ENCODE peak calls at places on chromosomes 3 and 15, in seven cellular contexts. H, P, Y, E, T, V and U are unnamed samples.

GRCh38 chr3:10757821-10758130 is 58.3 kb upstream of the SLC6A11 start:
- DNase-seq in H (no peak), Y (no peak), T (no peak), E (no peak), V (no peak), P (no peak), U (no peak)

GRCh38 chr3:32575451-32575850 is 4.8 kb upstream of the DYNC1LI1 start:
- DNase-seq in Y (no peak), T (no peak), P (no peak), V (no peak), H (no peak), E (no peak), U (no peak)

GRCh38 chr3:133838296-133838789 is 32.7 kb downstream of the SRPRB start:
- DNase-seq in Y (no peak), H (no peak), T (no peak), V (no peak), P (no peak), E (no peak), U (no peak)

GRCh38 chr15:49361370-49361769 is 61.7 kb upstream of the FGF7 start:
- DNase-seq in Y (no peak), E (no peak), T (no peak), H (no peak), P (no peak), V (no peak), U (no peak)

GRCh38 chr3:123660900-123661299 is 76.0 kb upstream of the HACD2 start:
- DNase-seq in P (no peak), H (no peak), Y (peak; percentile 96), V (peak; percentile 91), T (no peak), E (peak; percentile 94), U (peak; percentile 59)

GRCh38 chr3:28746990-28747389 is 398.4 kb upstream of the AZI2 start:
- DNase-seq in E (no peak), V (no peak), H (no peak), Y (no peak), T (no peak), P (no peak), U (no peak)

GRCh38 chr3:149330609-149331008 is 2.8 kb downstream of the TM4SF18 start:
- DNase-seq in V (no peak), Y (no peak), P (no peak), T (no peak), E (no peak), H (no peak), U (no peak)

GRCh38 chr15:51089699-51090098 is 5.0 kb downstream of the TNFAIP8L3 start:
- DNase-seq in Y (no peak), E (no peak), H (no peak), V (no peak), T (no peak), P (no peak), U (no peak)

GRCh38 chr3:64351713-64352595 is 126.7 kb upstream of the PRICKLE2 start:
- DNase-seq in T (no peak), H (no peak), Y (no peak), E (no peak), P (no peak), V (no peak), U (no peak)

GRCh38 chr3:149199474-149199873 is 22.2 kb downstream of the CP start:
- DNase-seq in Y (no peak), P (no peak), H (no peak), T (no peak), V (no peak), E (no peak), U (no peak)

GRCh38 chr3:152738656-152739055 is 96.3 kb upstream of the P2RY1 start:
- DNase-seq in V (no peak), T (peak; percentile 8), Y (no peak), P (no peak), E (no peak), H (peak; percentile 44), U (no peak)

GRCh38 chr3:52983336-52983807 is 62.5 kb downstream of the SFMBT1 start:
- DNase-seq in T (peak; percentile 65), E (no peak), H (peak; percentile 65), V (no peak), Y (no peak), P (no peak), U (no peak)

GRCh38 chr3:52983828-52984227 is 62.0 kb downstream of the SFMBT1 start:
- DNase-seq in E (no peak), Y (no peak), V (no peak), H (no peak), T (no peak), P (no peak), U (no peak)

GRCh38 chr3:52986049-52986448 is 59.8 kb downstream of the SFMBT1 start:
- DNase-seq in P (no peak), Y (no peak), T (no peak), V (no peak), E (no peak), H (no peak), U (no peak)

GRCh38 chr3:52990637-52991036 is 55.2 kb downstream of the SFMBT1 start:
- DNase-seq in H (no peak), V (no peak), T (no peak), P (no peak), E (no peak), Y (no peak), U (no peak)

GRCh38 chr3:52986938-52987337 is 58.9 kb downstream of the SFMBT1 start:
- DNase-seq in V (no peak), T (no peak), P (no peak), Y (no peak), H (no peak), E (no peak), U (no peak)
- TF ChIP-seq CTCF in V (peak; percentile 17), T (peak; percentile 6), P (peak; percentile 63), Y (peak; percentile 31), H (peak; percentile 26), E (peak; percentile 16), U (no peak)

GRCh38 chr3:137304313-137305056 is 346.7 kb downstream of the IL20RB start:
- DNase-seq in E (no peak), V (no peak), T (no peak), Y (no peak), P (peak; percentile 41), H (no peak), U (no peak)
- TF ChIP-seq CTCF in E (no peak), V (no peak), T (no peak), Y (no peak), P (peak; percentile 63), H (no peak), U (no peak)

GRCh38 chr15:87483468-87483867 is 773.1 kb downstream of the NTRK3 start:
- DNase-seq in E (no peak), V (no peak), T (no peak), H (no peak), P (no peak), Y (no peak), U (no peak)

GRCh38 chr15:87477056-87477455 is 779.5 kb downstream of the NTRK3 start:
- DNase-seq in E (no peak), P (no peak), T (no peak), V (no peak), Y (no peak), H (no peak), U (no peak)

GRCh38 chr15:87478688-87479072 is 777.9 kb downstream of the NTRK3 start:
- DNase-seq in E (no peak), V (no peak), P (no peak), Y (no peak), H (no peak), T (no peak), U (no peak)

DNA sequence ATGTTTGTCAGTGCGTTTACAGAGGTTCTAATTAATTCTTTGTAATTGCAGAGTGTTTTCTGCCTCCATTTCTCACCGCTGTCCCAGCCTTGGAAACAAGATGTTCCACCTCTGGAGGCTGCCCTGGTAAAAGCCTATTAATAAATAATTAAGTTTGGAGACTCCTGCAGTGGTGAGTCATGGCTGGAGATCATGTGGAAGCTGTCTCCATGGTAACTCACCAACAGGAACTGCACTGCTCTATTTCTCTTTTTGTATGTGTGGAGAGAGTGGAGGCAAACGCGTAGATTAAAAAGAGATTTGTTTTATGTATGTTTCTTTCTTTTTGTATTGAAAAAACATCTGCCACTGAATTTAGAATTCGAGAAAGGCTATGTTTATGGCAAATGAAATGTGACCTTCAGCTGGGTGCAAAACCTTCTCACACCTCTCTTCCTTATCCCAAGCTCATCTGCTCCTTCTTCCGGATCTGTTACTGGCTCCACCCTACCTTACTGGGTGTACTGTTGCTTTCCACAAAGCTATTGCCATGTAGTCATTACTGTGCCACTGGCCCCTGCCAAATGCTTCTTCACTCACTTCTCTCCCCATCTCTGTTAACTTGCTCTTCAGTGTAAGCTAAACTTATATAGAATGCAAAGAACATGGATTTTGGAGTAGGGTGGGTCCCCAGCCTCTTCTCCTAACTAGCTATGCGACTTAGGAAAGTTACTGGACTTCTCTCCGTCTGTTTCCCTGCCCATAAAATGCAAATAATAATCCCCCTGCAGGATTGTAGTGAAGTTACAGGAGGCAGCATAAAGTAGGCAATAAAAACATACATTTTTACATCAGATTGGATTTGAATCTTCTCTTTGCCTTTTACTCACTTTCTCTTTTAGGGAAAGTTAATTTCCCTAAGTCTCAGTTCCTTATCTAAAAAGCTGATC is 778.5 kb downstream of the NTRK3 start:
- DNase-seq in E (no peak), T (no peak), Y (peak; percentile 16), H (no peak), P (peak; percentile 31), V (no peak), U (peak; percentile 28)
- TF ChIP-seq CTCF in E (no peak), T (no peak), Y (peak; percentile 10), H (no peak), P (peak; percentile 32), V (no peak), U (no peak)

GRCh38 chr3:157443873-157444770 is 7.5 kb downstream of the PTX3 start:
- DNase-seq in H (no peak), V (no peak), P (no peak), E (no peak), Y (peak; percentile 59), T (no peak), U (no peak)
- TF ChIP-seq CTCF in H (no peak), V (no peak), P (no peak), E (no peak), Y (no peak), T (no peak), U (no peak)

DNA sequence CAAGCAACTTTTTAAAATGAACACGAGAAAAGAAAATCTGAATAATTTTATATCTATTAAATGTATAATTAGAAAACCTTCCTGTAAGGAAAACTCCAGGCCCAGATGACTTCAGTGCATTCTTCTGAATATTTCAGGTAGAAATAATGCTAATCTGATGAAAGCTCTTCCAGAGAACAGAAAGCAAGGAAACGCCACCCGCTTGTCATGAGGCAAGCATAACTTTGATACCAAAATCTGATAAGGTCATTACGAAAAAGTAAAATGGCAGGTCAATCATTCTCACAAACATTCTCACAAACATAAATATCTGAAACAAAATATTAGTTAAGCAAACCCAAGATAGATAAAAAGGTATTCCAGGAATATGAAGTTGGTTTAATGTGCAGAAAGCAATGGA is 60.6 kb upstream of the PCSK6 start:
- DNase-seq in E (no peak), P (no peak), H (no peak), T (no peak), V (no peak), Y (no peak), U (no peak)
- TF ChIP-seq CTCF in E (no peak), P (no peak), H (no peak), T (no peak), V (no peak), Y (no peak), U (no peak)

DNA sequence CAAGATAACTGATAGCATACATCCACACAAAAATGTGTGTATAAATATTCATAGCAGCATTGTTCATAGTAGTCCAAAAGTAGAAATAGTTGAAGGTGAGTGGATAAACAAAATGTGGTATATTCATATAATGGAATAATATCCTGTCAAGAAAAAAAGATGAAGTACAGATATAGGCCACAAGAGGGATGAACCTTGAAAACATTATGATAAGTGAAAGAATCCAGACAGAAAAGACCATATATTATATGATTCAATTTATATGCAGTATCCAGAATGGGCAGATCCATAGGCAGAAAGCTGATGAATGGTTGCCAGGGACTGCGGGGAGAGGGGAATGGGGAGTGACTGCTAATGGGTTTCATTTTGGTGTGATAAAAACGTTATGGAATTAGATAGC is 54.3 kb upstream of the TNIK start:
- DNase-seq in P (no peak), H (no peak), T (no peak), E (no peak), Y (no peak), V (no peak), U (no peak)
- TF ChIP-seq CTCF in P (peak; percentile 37), H (no peak), T (no peak), E (no peak), Y (no peak), V (no peak), U (no peak)